ENCODE peak calls at places on chromosomes 5 and 9, in eight cellular contexts. W is foreskin fibroblast, B is AG04449, Q is GM12865, A is tibial artery, Z is heart left ventricle, J is left lung, I is activated B cell treated with CpG ODN at 0.5 μM for 24 hours. H is an unnamed sample.

GRCh38 chr9:99235874-99236627 is 14.0 kb downstream of the SEC61B start:
- DNase-seq in W (no peak), B (no peak), Q (peak), A (no peak), Z (no peak), J (no peak), I (peak), H (no peak)

GRCh38 chr5:41508696-41509398 is 1.6 kb downstream of the PLCXD3 start:
- DNase-seq in W (no peak), B (no peak), Q (no peak), A (no peak), Z (no peak), J (no peak), I (no peak), H (no peak)

GRCh38 chr5:43007246-43007910 is 32.7 kb downstream of the ANXA2R start:
- DNase-seq in W (peak), B (no peak), Q (peak), A (peak), Z (peak), J (peak), I (peak), H (peak)

GRCh38 chr9:134546231-134546731 is 95.3 kb upstream of the COL5A1 start:
- DNase-seq in W (no peak), B (peak), Q (no peak), A (no peak), Z (no peak), J (peak), I (no peak), H (no peak)

GRCh38 chr5:32018476-32019436 is 155.4 kb downstream of the GOLPH3 start:
- DNase-seq in W (no peak), B (no peak), Q (no peak), A (no peak), Z (no peak), J (no peak), I (no peak), H (no peak)

GRCh38 chr5:92912280-92912679 is 668.7 kb downstream of the NR2F1-AS1 start:
- DNase-seq in W (no peak), B (no peak), Q (no peak), A (no peak), Z (no peak), J (no peak), I (no peak), H (no peak)

GRCh38 chr9:110031511-110032173 is 176.3 kb downstream of the C9orf152 start:
- DNase-seq in W (peak), B (no peak), Q (no peak), A (no peak), Z (no peak), J (no peak), I (no peak), H (no peak)

GRCh38 chr9:121671612-121672155 is 20.2 kb downstream of the DAB2IP start:
- DNase-seq in W (peak), B (no peak), Q (no peak), A (no peak), Z (no peak), J (no peak), I (no peak), H (no peak)

GRCh38 chr9:90874194-90874593 is 72.6 kb downstream of the SYK start:
- DNase-seq in W (no peak), B (no peak), Q (no peak), A (no peak), Z (no peak), J (no peak), I (no peak), H (no peak)
- TF ChIP-seq CTCF in W (no peak), B (no peak), Q (peak), A (no peak), Z (no peak), J (no peak), I (no peak), H (no peak)

DNA sequence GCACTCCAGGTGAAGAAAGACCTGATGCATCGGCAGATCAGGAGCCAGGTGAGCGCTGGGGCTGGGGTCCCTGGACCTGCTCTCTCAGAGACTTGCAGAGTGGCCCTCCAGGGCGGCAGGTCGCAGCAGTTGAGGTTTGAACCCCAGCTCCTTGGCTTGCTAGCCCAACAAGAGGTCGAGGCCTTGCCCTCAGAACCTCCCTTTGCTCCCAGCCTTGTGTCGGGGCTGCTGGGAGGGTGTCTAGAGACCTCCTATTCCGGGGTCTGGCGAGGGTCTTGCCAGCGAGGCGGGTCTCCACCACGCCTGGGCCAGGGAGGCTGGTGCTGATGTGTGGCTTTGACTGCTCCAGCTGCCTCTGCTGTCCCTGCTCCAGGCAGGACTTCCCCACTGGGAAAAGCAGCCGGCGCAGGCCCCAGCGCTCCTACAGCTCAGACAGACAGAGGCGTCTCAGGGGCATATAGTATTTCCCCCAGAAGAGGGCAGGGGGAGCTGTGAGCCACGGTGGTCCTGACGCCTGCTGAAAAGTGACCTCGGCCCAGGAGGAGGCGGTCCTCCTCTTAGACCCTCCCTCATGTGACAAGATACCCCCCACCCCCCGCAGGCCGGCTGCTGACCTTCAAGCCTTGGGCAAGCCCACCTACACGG is 38.3 kb downstream of the LRSAM1 start:
- DNase-seq in W (no peak), B (no peak), Q (no peak), A (no peak), Z (no peak), J (no peak), I (no peak), H (no peak)
- TF ChIP-seq CTCF in W (no peak), B (no peak), Q (no peak), A (no peak), Z (no peak), J (no peak), I (no peak), H (no peak)

GRCh38 chr9:130532426-130532825 is 47.0 kb upstream of the FUBP3 start:
- DNase-seq in W (no peak), B (no peak), Q (no peak), A (no peak), Z (no peak), J (no peak), I (no peak), H (no peak)
- TF ChIP-seq CTCF in W (no peak), B (no peak), Q (no peak), A (no peak), Z (no peak), J (no peak), I (no peak), H (no peak)

GRCh38 chr5:3605298-3606010 is 9.8 kb downstream of the IRX1 start:
- DNase-seq in W (no peak), B (no peak), Q (no peak), A (no peak), Z (peak), J (no peak), I (no peak), H (no peak)

GRCh38 chr5:3604501-3604900 is 8.9 kb downstream of the IRX1 start:
- DNase-seq in W (no peak), B (no peak), Q (no peak), A (no peak), Z (no peak), J (no peak), I (no peak), H (no peak)

GRCh38 chr5:3601060-3601710 is 5.6 kb downstream of the IRX1 start:
- DNase-seq in W (no peak), B (no peak), Q (no peak), A (no peak), Z (no peak), J (no peak), I (no peak), H (no peak)

GRCh38 chr5:3601929-3602712 is 6.5 kb downstream of the IRX1 start:
- DNase-seq in W (no peak), B (no peak), Q (no peak), A (no peak), Z (peak), J (no peak), I (no peak), H (no peak)

DNA sequence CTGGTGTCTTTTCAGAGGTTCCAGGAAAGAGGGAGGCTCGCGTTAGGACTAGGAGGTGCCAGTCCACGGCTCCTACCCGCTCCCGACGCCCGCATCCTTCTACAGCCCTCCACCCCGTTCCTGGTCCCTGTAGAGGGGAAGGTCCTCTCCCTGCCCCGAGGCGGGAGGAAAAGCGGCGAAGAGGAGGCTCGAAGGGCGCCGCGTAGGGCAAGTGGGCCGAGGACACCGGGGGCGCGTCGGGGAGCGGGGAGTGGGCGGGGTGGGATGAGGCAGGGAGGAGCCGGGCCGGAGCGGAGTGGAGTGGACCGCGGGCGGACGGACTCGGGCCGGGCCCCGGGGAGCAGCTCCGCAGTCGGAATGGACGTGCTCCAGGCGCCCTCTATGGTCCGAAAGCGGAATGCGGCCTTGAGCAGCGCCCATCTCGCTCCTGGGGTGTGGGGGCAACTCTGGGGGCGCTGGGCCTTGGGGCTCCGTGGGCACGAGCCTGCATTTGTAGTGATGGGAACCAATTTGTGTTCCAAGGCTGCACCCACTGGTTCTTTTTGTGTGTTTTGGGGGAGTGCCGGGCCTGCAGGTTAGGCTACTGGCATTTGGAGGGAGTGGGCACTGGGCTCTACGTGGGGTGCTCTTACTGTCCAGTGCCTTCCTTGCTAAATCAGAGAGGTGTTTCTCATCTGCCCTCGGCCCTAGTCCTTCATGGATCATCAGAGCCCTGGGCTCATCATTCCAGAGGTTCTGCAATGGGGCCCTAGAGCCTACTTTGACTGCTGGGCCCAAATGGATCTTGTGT is 7.3 kb downstream of the IRX1 start:
- DNase-seq in W (no peak), B (no peak), Q (no peak), A (no peak), Z (no peak), J (no peak), I (no peak), H (no peak)
- TF ChIP-seq CTCF in W (peak), B (peak), Q (no peak), A (no peak), Z (peak), J (peak), I (no peak), H (peak)

H was measured in mesothelial cell of epicardium.